ENCODE peak calls at places on chromosomes 11 and 22, in four cellular contexts. W is MM.1S, C is GM23248, T is kidney glomerular epithelial cell. R is an unnamed sample.

GRCh38 chr11:42631223-42631843 is 680.5 kb upstream of the API5 start:
- DNase-seq in W (peak; percentile 42), C (peak; percentile 21), T (peak; percentile 80), R (peak; percentile 80)

GRCh38 chr11:117792241-117792640 is 4.8 kb downstream of the DSCAML1 start:
- DNase-seq in W (no peak), C (no peak), T (no peak), R (no peak)

GRCh38 chr11:113859665-113860064 is 15.7 kb downstream of the USP28 start:
- DNase-seq in W (no peak), C (no peak), T (no peak), R (no peak)

GRCh38 chr11:114377612-114378267 is 22.6 kb downstream of the C11orf71 start:
- DNase-seq in W (no peak), C (peak; percentile 94), T (peak; percentile 11), R (peak; percentile 67)

GRCh38 chr11:68632802-68633201 is 51.5 kb upstream of the GAL start:
- DNase-seq in W (peak; percentile 67), C (peak; percentile 65), T (no peak), R (peak; percentile 64)

GRCh38 chr11:110907629-110908028 is 195.4 kb upstream of the ARHGAP20 start:
- DNase-seq in W (peak; percentile 65), C (peak; percentile 93), T (peak; percentile 99), R (peak; percentile 99)

GRCh38 chr11:27390959-27391326 is 27.9 kb upstream of the CCDC34 start:
- DNase-seq in W (no peak), C (peak; percentile 82), T (peak; percentile 49), R (peak; percentile 42)

GRCh38 chr22:21712751-21713427 is 22.7 kb downstream of the YPEL1 start:
- DNase-seq in W (peak; percentile 54), C (peak; percentile 89), T (peak; percentile 75), R (peak; percentile 69)

GRCh38 chr11:124446926-124447325 is 1.4 kb upstream of the OR8B8 start:
- DNase-seq in W (no peak), C (no peak), T (no peak), R (peak; percentile 10)

GRCh38 chr11:87038235-87038960 is 664 bp downstream of the TMEM135 start:
- DNase-seq in W (no peak), C (peak; percentile 48), T (no peak), R (no peak)

GRCh38 chr22:32534252-32535215 is 59.9 kb downstream of the FBXO7 start:
- DNase-seq in W (no peak), C (peak; percentile 85), T (no peak), R (no peak)

GRCh38 chr11:64356498-64357411 is 2.2 kb upstream of the RPS6KA4 start:
- DNase-seq in W (no peak), C (peak; percentile 69), T (peak; percentile 13), R (peak; percentile 48)

GRCh38 chr11:121904148-121904547 is 211.9 kb downstream of the BLID start:
- DNase-seq in W (no peak), C (no peak), T (no peak), R (no peak)

GRCh38 chr11:44886765-44887164 is 63.9 kb downstream of the TP53I11 start:
- DNase-seq in W (no peak), C (peak; percentile 90), T (no peak), R (peak; percentile 30)

GRCh38 chr22:24580276-24580675 is 12.6 kb downstream of the LRRC75B start:
- DNase-seq in W (no peak), C (peak; percentile 91), T (no peak), R (peak; percentile 74)

GRCh38 chr11:103806130-103806900 is 230.1 kb upstream of the DDI1 start:
- DNase-seq in W (no peak), C (peak; percentile 83), T (peak; percentile 75), R (peak; percentile 85)

GRCh38 chr11:9461068-9461759 is 402 bp downstream of the ZNF143 start:
- DNase-seq in W (peak; percentile 91), C (peak; percentile 96), T (peak; percentile 85), R (peak; percentile 88)

R was measured in kidney tubule cell.